ENCODE peak calls at places on chromosomes 1 and 21, in four cellular contexts. S, Z, N and G are unnamed samples.

GRCh38 chr1:178908358-178908757 is 37.5 kb upstream of the ANGPTL1 start:
- DNase-seq in S (no peak), Z (no peak), N (no peak), G (no peak)

GRCh38 chr1:150764617-150765090 is 924 bp downstream of the CTSS start:
- DNase-seq in N (peak), Z (no peak), S (no peak), G (no peak)

GRCh38 chr1:33005812-33006465 is 30.7 kb downstream of the AK2 start:
- DNase-seq in S (no peak), Z (no peak), N (no peak), G (no peak)

GRCh38 chr21:41593784-41594138 is 85.8 kb upstream of the TMPRSS2 start:
- DNase-seq in S (no peak), N (no peak), Z (no peak), G (no peak)

GRCh38 chr1:159960721-159961381 is 6.8 kb upstream of the SLAMF9 start:
- DNase-seq in Z (no peak), S (no peak), N (no peak), G (no peak)

GRCh38 chr1:236472850-236473788 is 50.7 kb upstream of the LGALS8 start:
- DNase-seq in Z (no peak), S (no peak), N (no peak), G (no peak)

GRCh38 chr1:93919780-93920179 is 10.6 kb upstream of the GCLM start:
- DNase-seq in Z (no peak), N (no peak), S (no peak), G (no peak)

GRCh38 chr1:215594640-215595039 is 27.5 kb downstream of the KCTD3 start:
- DNase-seq in S (no peak), N (no peak), Z (no peak), G (no peak)

GRCh38 chr1:93804412-93804811 is 74.6 kb downstream of the DNTTIP2 start:
- DNase-seq in N (no peak), S (no peak), Z (no peak), G (no peak)

GRCh38 chr1:192801451-192801850 is 7.4 kb upstream of the RGS2 start:
- DNase-seq in Z (no peak), S (no peak), N (no peak), G (no peak)

GRCh38 chr1:162397039-162397448 is 14.9 kb downstream of the SH2D1B start:
- DNase-seq in S (no peak), N (no peak), Z (peak), G (no peak)

GRCh38 chr1:227939791-227940771 is 7.7 kb downstream of the WNT9A start:
- DNase-seq in Z (no peak), N (no peak), S (no peak), G (no peak)

GRCh38 chr21:41643246-41643966 is 123.4 kb downstream of the RIPK4 start:
- DNase-seq in S (no peak), Z (no peak), N (no peak), G (no peak)

GRCh38 chr1:24111264-24111997 is 504 bp downstream of the MYOM3 start:
- DNase-seq in N (no peak), S (no peak), Z (no peak), G (no peak)

GRCh38 chr1:196148367-196148970 is 459.8 kb downstream of the KCNT2 start:
- DNase-seq in S (no peak), N (peak), Z (peak), G (peak)

GRCh38 chr1:201826830-201827229 is 2.1 kb upstream of the IPO9 start:
- DNase-seq in S (no peak), Z (peak), N (no peak), G (no peak)

GRCh38 chr1:166594646-166595045 is 244.6 kb upstream of the POGK start:
- DNase-seq in Z (no peak), N (no peak), S (no peak), G (no peak)

GRCh38 chr1:19762175-19762779 is 37.4 kb downstream of the TMCO4 start:
- DNase-seq in Z (peak), N (peak), S (peak), G (peak)

GRCh38 chr1:203296456-203297073 is 8.8 kb upstream of the BTG2 start:
- DNase-seq in S (no peak), Z (no peak), N (no peak), G (no peak)

GRCh38 chr1:87399264-87399663 is 70.6 kb downstream of the LMO4 start:
- DNase-seq in N (no peak), Z (no peak), S (no peak), G (no peak)

GRCh38 chr21:15775291-15775690 is 45.5 kb downstream of the USP25 start:
- DNase-seq in N (no peak), S (no peak), Z (no peak), G (no peak)

GRCh38 chr1:228082975-228083870 is 715 bp downstream of the ARF1 start:
- DNase-seq in S (no peak), Z (peak), N (no peak), G (peak)

GRCh38 chr1:26281971-26282693 is 2.2 kb downstream of the SH3BGRL3 start:
- DNase-seq in S (peak), Z (peak), N (no peak), G (no peak)

GRCh38 chr1:8984203-8984602 is 38.5 kb downstream of the CA6 start:
- DNase-seq in Z (no peak), S (no peak), N (no peak), G (no peak)

GRCh38 chr1:66355756-66356155 is 178.2 kb upstream of the SGIP1 start:
- DNase-seq in S (no peak), N (no peak), Z (no peak), G (no peak)

GRCh38 chr1:94892604-94893280 is 34.2 kb downstream of the CNN3 start:
- DNase-seq in N (no peak), Z (peak), S (no peak), G (no peak)

GRCh38 chr1:237879195-237879594 is 11.5 kb downstream of the ZP4 start:
- DNase-seq in N (no peak), S (no peak), Z (no peak), G (no peak)

GRCh38 chr1:8359617-8360481 is 41.9 kb downstream of the SLC45A1 start:
- DNase-seq in N (no peak), Z (no peak), S (no peak), G (no peak)

GRCh38 chr1:200471739-200472138 is 61.9 kb upstream of the ZNF281 start:
- DNase-seq in N (no peak), S (no peak), Z (no peak), G (no peak)

GRCh38 chr1:200473698-200474371 is 64.0 kb upstream of the ZNF281 start:
- DNase-seq in Z (no peak), N (no peak), S (no peak), G (no peak)

GRCh38 chr1:200478239-200478623 is 68.4 kb upstream of the ZNF281 start:
- DNase-seq in S (no peak), N (no peak), Z (no peak), G (no peak)

GRCh38 chr1:200478945-200479558 is 69.2 kb upstream of the ZNF281 start:
- DNase-seq in Z (no peak), S (no peak), N (no peak), G (no peak)

GRCh38 chr1:200474633-200475032 is 64.8 kb upstream of the ZNF281 start:
- DNase-seq in N (no peak), S (no peak), Z (no peak), G (no peak)
- TF ChIP-seq ELF4 in N (no peak), S (no peak), Z (no peak), G (no peak)

GRCh38 chr1:1985375-1986050 is 18.1 kb downstream of the CFAP74 start:
- DNase-seq in Z (no peak), S (no peak), N (no peak), G (no peak)
- TF ChIP-seq ELF4 in Z (no peak), S (no peak), N (no peak), G (no peak)

GRCh38 chr1:68827261-68827660 is 330.4 kb upstream of the DEPDC1 start:
- DNase-seq in S (no peak), N (no peak), Z (no peak), G (no peak)
- TF ChIP-seq ELF4 in S (no peak), N (no peak), Z (no peak), G (no peak)

GRCh38 chr1:73160759-73161158 is 878.4 kb upstream of the NEGR1 start:
- DNase-seq in Z (no peak), N (no peak), S (no peak), G (no peak)

GRCh38 chr1:73161418-73161817 is 879.1 kb upstream of the NEGR1 start:
- DNase-seq in Z (no peak), S (no peak), N (no peak), G (no peak)

GRCh38 chr1:73162576-73162975 is 880.2 kb upstream of the NEGR1 start:
- DNase-seq in N (no peak), S (no peak), Z (no peak), G (no peak)
- TF ChIP-seq ELF4 in N (no peak), S (no peak), Z (no peak), G (no peak)

GRCh38 chr1:244651956-244652698 is 799 bp upstream of the DESI2 start:
- DNase-seq in Z (no peak), N (no peak), S (no peak), G (no peak)

GRCh38 chr1:244655186-244655585 is 2.3 kb downstream of the DESI2 start:
- DNase-seq in Z (no peak), S (no peak), N (no peak), G (no peak)

GRCh38 chr1:244654284-244655038 is 1.5 kb downstream of the DESI2 start:
- DNase-seq in Z (peak), N (no peak), S (no peak), G (no peak)

GRCh38 chr1:244652699-244653438 is at the start of gene DESI2:
- DNase-seq in Z (peak), N (peak), S (peak), G (peak)

GRCh38 chr1:244653439-244654283 is 735 bp downstream of the DESI2 start:
- DNase-seq in N (peak), S (peak), Z (peak), G (peak)
- TF ChIP-seq ELF4 in N (no peak), S (no peak), Z (no peak), G (no peak)

GRCh38 chr1:111563619-111564018 is 56.0 kb upstream of the RAP1A start:
- DNase-seq in N (no peak), Z (peak), S (no peak), G (no peak)
- TF ChIP-seq ELF4 in N (no peak), Z (no peak), S (no peak), G (no peak)

DNA sequence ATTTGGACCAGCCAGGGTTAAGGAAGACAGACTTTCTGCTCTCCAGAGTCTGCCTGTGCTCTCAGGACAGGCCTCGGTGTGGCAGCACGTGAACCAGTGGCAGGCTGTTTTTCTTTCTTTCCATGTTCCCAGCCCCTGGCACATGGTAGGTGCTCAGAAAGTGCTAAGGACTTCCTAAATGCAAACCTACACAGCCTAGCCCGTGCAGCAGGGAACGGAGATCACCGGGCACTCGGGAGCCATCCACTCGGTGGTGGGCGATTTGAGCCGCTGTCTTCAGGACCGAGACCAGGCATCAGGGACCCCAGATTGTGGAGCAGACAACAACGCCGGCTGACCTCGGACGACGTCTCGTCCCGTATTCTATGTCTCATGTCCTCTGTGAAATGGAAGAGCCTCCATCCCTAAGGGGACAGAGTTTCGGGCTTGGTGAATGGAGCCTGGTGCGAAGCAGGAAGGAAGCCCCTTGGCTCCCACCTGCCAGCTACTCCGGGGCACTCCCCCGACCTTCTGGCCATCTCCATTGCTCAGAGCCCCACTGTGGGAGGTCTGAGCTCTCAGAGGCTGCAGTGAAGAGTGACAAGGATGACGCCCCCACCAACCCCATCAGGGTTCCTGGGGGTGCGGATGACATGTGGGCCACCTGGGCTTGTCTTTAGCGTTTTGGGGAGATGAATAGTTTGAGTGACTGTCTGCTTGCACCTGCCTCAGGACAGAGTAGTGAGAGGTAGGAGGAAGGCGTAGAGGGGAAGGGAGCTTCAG is 43.0 kb upstream of the LBR start:
- DNase-seq in S (no peak), N (no peak), Z (no peak), G (no peak)
- TF ChIP-seq ELF4 in S (no peak), N (no peak), Z (no peak), G (no peak)

GRCh38 chr1:107549152-107549810 is 408.4 kb downstream of the NTNG1 start:
- DNase-seq in Z (no peak), N (no peak), S (no peak), G (no peak)
- TF ChIP-seq ELF4 in Z (no peak), N (no peak), S (no peak), G (no peak)

DNA sequence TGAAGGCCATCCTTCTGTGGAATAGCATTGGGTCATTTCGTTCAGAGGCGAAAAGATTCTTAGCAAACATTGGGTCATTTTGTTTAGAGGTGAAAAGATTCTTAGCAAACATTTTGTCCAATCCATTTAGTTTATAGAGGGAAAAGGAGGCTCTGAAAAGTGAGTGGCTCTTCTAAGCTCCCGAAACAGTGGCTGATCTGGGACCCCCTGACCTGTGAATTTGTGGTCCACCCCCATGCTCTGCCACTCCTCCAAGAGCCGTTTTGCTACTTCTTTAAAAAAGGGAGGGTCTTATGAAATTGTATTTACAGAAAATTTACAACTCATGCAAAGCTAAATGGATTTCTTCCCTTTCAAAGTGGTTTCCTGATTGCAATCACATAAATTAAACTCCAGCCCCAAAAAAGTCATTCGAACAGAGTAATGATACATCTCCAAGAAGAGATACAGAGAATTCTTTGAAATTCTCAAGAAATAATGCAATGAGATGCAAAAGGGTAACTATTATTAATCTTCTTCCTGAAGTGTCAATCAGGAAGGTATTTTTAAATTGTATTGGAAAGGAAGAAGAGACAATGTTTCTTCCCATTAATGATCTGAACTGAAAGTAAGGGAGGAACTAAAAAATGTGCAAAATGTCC is 141.2 kb downstream of the RUNX1 start:
- DNase-seq in Z (peak), N (no peak), S (no peak), G (no peak)
- TF ChIP-seq ELF4 in Z (no peak), N (no peak), S (no peak), G (no peak)

DNA sequence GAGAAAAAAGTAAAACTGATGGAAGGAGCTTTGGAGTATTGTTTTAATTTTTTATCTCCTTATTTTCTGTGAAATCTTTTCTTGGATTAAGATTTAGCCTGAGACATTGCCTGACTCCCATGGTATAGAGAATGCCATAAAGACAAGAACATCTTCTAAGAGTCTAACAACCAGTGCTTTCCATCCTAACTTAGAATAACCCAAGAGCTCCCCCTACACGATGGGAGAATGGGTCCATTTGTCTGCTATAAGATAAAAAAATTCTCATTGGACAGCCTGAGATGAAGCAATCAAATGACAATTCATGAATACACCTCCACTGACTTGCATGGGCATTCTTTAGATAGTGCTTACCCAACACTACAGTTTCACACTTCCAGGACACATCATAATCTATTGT is 478.1 kb downstream of the TTLL7 start:
- DNase-seq in S (no peak), N (no peak), Z (no peak), G (no peak)
- TF ChIP-seq ELF4 in S (no peak), N (no peak), Z (no peak), G (no peak)